ENCODE peak calls at places on chromosomes 7 and 10, in ten cellular contexts. V, F, E, Y, H, D, O, Q, M and B are unnamed samples.

GRCh38 chr10:129841071-129841470 is 123.0 kb downstream of the EBF3 start:
- DNase-seq in V (no peak), F (no peak), E (no peak), Y (no peak), H (no peak), D (no peak), O (no peak), Q (no peak), M (no peak), B (no peak)

GRCh38 chr7:31094271-31094670 is 42.2 kb downstream of the ADCYAP1R1 start:
- DNase-seq in V (no peak), F (no peak), E (no peak), Y (no peak), H (no peak), D (no peak), O (no peak), Q (no peak), M (no peak), B (no peak)

GRCh38 chr10:102951316-102951715 is 33.2 kb downstream of the CNNM2 start:
- DNase-seq in V (peak), F (no peak), E (no peak), Y (no peak), H (no peak), D (no peak), O (no peak), Q (no peak), M (no peak), B (no peak)

GRCh38 chr7:18212788-18213187 is 185.1 kb upstream of the PRPS1L1 start:
- DNase-seq in V (peak), F (no peak), E (no peak), Y (no peak), H (peak), D (no peak), O (peak), Q (no peak), M (peak), B (no peak)

GRCh38 chr10:33248638-33249037 is 85.8 kb downstream of the NRP1 start:
- DNase-seq in V (peak), F (peak), E (no peak), Y (no peak), H (peak), D (no peak), O (peak), Q (no peak), M (no peak), B (peak)

GRCh38 chr7:50393547-50394252 is 56.5 kb downstream of the FIGNL1 start:
- DNase-seq in V (no peak), F (no peak), E (no peak), Y (no peak), H (no peak), D (no peak), O (no peak), Q (no peak), M (no peak), B (no peak)

GRCh38 chr10:71598673-71599072 is 120.9 kb downstream of the C10orf105 start:
- DNase-seq in V (peak), F (no peak), E (peak), Y (no peak), H (peak), D (peak), O (peak), Q (no peak), M (peak), B (peak)

GRCh38 chr7:12685550-12685949 is 1.9 kb upstream of the ARL4A start:
- DNase-seq in V (peak), F (peak), E (no peak), Y (no peak), H (peak), D (peak), O (no peak), Q (peak), M (no peak), B (peak)

GRCh38 chr10:131129544-131129943 is 182.0 kb downstream of the TCERG1L start:
- DNase-seq in V (no peak), F (no peak), E (no peak), Y (no peak), H (no peak), D (no peak), O (no peak), Q (no peak), M (no peak), B (no peak)

GRCh38 chr7:69598487-69599148 is 343 bp downstream of the AUTS2 start:
- DNase-seq in V (peak), F (peak), E (peak), Y (peak), H (no peak), D (peak), O (no peak), Q (peak), M (no peak), B (no peak)

GRCh38 chr10:27605337-27605736 is 101.2 kb downstream of the RAB18 start:
- DNase-seq in V (no peak), F (no peak), E (no peak), Y (no peak), H (no peak), D (no peak), O (no peak), Q (no peak), M (no peak), B (no peak)

GRCh38 chr10:90318659-90319058 is 539.2 kb downstream of the HTR7 start:
- DNase-seq in V (no peak), F (peak), E (no peak), Y (no peak), H (no peak), D (no peak), O (no peak), Q (no peak), M (no peak), B (no peak)

GRCh38 chr10:86264481-86265231 is 101.9 kb downstream of the GRID1 start:
- DNase-seq in V (no peak), F (no peak), E (no peak), Y (no peak), H (no peak), D (no peak), O (no peak), Q (no peak), M (no peak), B (no peak)

GRCh38 chr10:117461766-117462423 is 80.7 kb upstream of the EMX2 start:
- DNase-seq in V (peak), F (peak), E (peak), Y (no peak), H (peak), D (peak), O (peak), Q (peak), M (peak), B (peak)

GRCh38 chr10:59517961-59518360 is 155.6 kb upstream of the FAM13C start:
- DNase-seq in V (peak), F (no peak), E (no peak), Y (no peak), H (no peak), D (no peak), O (no peak), Q (no peak), M (no peak), B (no peak)

GRCh38 chr7:100489824-100490223 is 6.1 kb downstream of the NYAP1 start:
- DNase-seq in V (peak), F (peak), E (no peak), Y (peak), H (peak), D (peak), O (peak), Q (peak), M (peak), B (peak)

GRCh38 chr7:149010451-149010850 is 17.9 kb downstream of the PDIA4 start:
- DNase-seq in V (no peak), F (no peak), E (no peak), Y (no peak), H (no peak), D (no peak), O (no peak), Q (no peak), M (no peak), B (no peak)

GRCh38 chr7:18330563-18330962 is 165.0 kb upstream of the HDAC9 start:
- DNase-seq in V (no peak), F (no peak), E (no peak), Y (no peak), H (no peak), D (no peak), O (no peak), Q (no peak), M (no peak), B (no peak)

GRCh38 chr7:33050425-33051318 is 11.9 kb downstream of the NT5C3A start:
- DNase-seq in V (peak), F (peak), E (peak), Y (peak), H (peak), D (peak), O (no peak), Q (no peak), M (no peak), B (peak)

GRCh38 chr10:52818019-52818418 is 45.4 kb upstream of the MBL2 start:
- DNase-seq in V (peak), F (peak), E (no peak), Y (peak), H (peak), D (no peak), O (no peak), Q (peak), M (no peak), B (peak)

GRCh38 chr10:119206603-119207366 is 586 bp upstream of the GRK5 start:
- DNase-seq in V (peak), F (peak), E (peak), Y (peak), H (peak), D (peak), O (no peak), Q (peak), M (no peak), B (no peak)

GRCh38 chr7:131021460-131021859 is 287.5 kb upstream of the KLF14 start:
- DNase-seq in V (no peak), F (no peak), E (no peak), Y (peak), H (no peak), D (no peak), O (no peak), Q (no peak), M (no peak), B (no peak)

GRCh38 chr10:91768123-91768522 is 30.1 kb upstream of the TNKS2 start:
- DNase-seq in V (no peak), F (peak), E (no peak), Y (no peak), H (peak), D (no peak), O (no peak), Q (no peak), M (no peak), B (no peak)

GRCh38 chr7:22782616-22783232 is 39.9 kb downstream of the TOMM7 start:
- DNase-seq in V (peak), F (peak), E (peak), Y (peak), H (peak), D (peak), O (no peak), Q (peak), M (no peak), B (peak)

GRCh38 chr7:143286522-143286890 is 1.6 kb upstream of the CASP2 start:
- DNase-seq in V (no peak), F (no peak), E (no peak), Y (no peak), H (no peak), D (no peak), O (no peak), Q (no peak), M (no peak), B (no peak)

GRCh38 chr7:57407125-57407524 is 42.9 kb upstream of the ZNF716 start:
- DNase-seq in V (no peak), F (no peak), E (no peak), Y (no peak), H (no peak), D (no peak), O (no peak), Q (no peak), M (no peak), B (no peak)

GRCh38 chr7:2477447-2478386 is 1.5 kb upstream of the GRIFIN start:
- DNase-seq in V (peak), F (peak), E (peak), Y (peak), H (peak), D (peak), O (no peak), Q (peak), M (no peak), B (peak)

GRCh38 chr7:111982804-111983203 is 223.4 kb downstream of the DOCK4 start:
- DNase-seq in V (peak), F (no peak), E (no peak), Y (no peak), H (peak), D (no peak), O (no peak), Q (no peak), M (no peak), B (peak)

GRCh38 chr7:155452505-155453295 is 5.2 kb upstream of the EN2 start:
- DNase-seq in V (no peak), F (no peak), E (no peak), Y (no peak), H (no peak), D (no peak), O (no peak), Q (no peak), M (no peak), B (no peak)

GRCh38 chr7:78768859-78769258 is 684.6 kb downstream of the MAGI2 start:
- DNase-seq in V (no peak), F (no peak), E (no peak), Y (no peak), H (no peak), D (no peak), O (no peak), Q (no peak), M (no peak), B (no peak)

GRCh38 chr10:125155101-125155500 is 5.3 kb downstream of the CTBP2 start:
- DNase-seq in V (peak), F (no peak), E (no peak), Y (no peak), H (peak), D (no peak), O (no peak), Q (no peak), M (no peak), B (no peak)

GRCh38 chr7:135385209-135385608 is 124.7 kb downstream of the CNOT4 start:
- DNase-seq in V (peak), F (peak), E (peak), Y (no peak), H (peak), D (no peak), O (no peak), Q (no peak), M (no peak), B (peak)

DNA sequence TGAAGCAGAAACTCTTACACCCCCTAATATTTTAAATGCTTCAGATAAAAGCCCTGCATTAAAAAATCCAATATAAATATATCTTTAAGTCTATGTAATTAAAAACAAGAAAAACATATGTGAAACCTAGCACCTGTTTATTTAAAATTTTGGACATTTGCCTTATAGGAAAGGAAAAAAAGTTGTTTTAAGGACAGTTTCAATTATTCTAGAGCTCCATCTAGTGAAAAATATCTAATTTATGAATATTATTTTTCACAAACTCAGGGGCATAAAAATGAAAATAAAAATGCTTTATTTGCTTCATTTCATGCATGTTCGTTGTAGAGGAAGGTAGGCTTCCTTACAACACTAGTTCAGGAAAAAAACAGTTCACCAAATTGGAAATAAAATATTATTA is 26.1 kb downstream of the ENKUR start:
- DNase-seq in V (peak), F (no peak), E (no peak), Y (no peak), H (no peak), D (no peak), O (no peak), Q (no peak), M (no peak), B (no peak)
- TF ChIP-seq CTCF in V (no peak), F (no peak), E (no peak), Y (no peak), H (peak), D (no peak), O (peak), Q (peak), M (peak), B (no peak)

GRCh38 chr10:104577861-104578480 is 63.1 kb upstream of the SORCS3 start:
- DNase-seq in V (no peak), F (no peak), E (no peak), Y (no peak), H (peak), D (no peak), O (no peak), Q (no peak), M (no peak), B (no peak)
- TF ChIP-seq CTCF in V (no peak), F (no peak), E (no peak), Y (no peak), H (peak), D (no peak), O (no peak), Q (no peak), M (no peak), B (peak)

DNA sequence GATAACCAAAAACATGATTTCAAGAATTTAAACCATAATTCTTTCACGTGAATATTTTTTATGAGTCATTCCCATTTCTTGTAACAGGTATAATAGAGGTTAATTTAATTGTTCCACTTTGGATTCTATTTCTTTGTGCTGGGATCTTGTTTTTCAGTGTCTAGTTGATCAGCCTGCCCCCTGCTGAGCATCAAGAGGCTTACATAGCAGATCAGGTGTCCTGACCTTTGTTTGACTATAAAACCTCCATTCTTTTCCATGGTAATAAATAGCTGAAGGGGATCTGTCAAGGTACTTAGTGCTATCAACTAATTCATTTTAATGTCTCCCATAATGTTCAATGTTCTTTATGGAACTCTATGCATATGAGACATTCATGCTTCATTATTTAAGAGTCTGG is 4.9 kb downstream of the COL17A1 start:
- DNase-seq in V (peak), F (peak), E (no peak), Y (no peak), H (peak), D (no peak), O (no peak), Q (no peak), M (no peak), B (no peak)
- TF ChIP-seq CTCF in V (peak), F (peak), E (peak), Y (peak), H (peak), D (peak), O (peak), Q (peak), M (peak), B (peak)

DNA sequence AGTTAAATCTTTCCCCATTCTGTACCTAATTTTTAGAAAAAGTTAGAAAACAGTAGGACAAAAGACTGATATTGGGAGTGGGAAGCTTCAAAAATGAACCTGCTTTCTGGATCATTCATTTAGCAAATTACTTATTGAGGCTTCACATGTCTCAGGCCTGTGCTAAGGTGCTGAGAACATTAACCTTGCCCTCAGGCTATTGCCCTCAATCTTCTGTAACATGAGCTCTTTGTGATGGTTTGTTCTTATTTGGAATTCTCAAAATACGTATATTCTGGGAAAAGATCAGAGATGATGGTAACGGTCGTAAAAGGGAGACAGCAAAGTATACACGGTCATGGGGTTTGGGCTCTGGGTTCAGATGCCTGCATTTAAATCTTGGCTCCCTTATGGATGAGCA is 39.5 kb upstream of the PRKG1 start:
- DNase-seq in V (no peak), F (no peak), E (no peak), Y (no peak), H (no peak), D (no peak), O (no peak), Q (no peak), M (no peak), B (no peak)
- TF ChIP-seq CTCF in V (no peak), F (no peak), E (no peak), Y (no peak), H (no peak), D (no peak), O (no peak), Q (no peak), M (no peak), B (no peak)